ENCODE peak calls at places on chromosomes 11 and 22, in five cellular contexts. One of them, this sample, is unnamed.

GRCh38 chr11:75425422-75425821 is 7.6 kb downstream of the KLHL35 start:
- DNase-seq in tibial nerve: no peak
- DNase-seq in transverse colon: no peak
- DNase-seq in thyroid gland: no peak
- DNase-seq in suprapubic skin: no peak
- DNase-seq in this sample: no peak

GRCh38 chr22:26536056-26536761 is 23.9 kb upstream of the TFIP11 start:
- DNase-seq in tibial nerve: no peak
- DNase-seq in transverse colon: no peak
- DNase-seq in thyroid gland: no peak
- DNase-seq in suprapubic skin: no peak
- DNase-seq in this sample: peak

GRCh38 chr11:32829680-32830412 is at the start of gene PRRG4:
- DNase-seq in tibial nerve: peak
- DNase-seq in transverse colon: peak
- DNase-seq in thyroid gland: peak
- DNase-seq in suprapubic skin: no peak
- DNase-seq in this sample: peak

GRCh38 chr11:92894197-92894596 is 75.3 kb upstream of the MTNR1B start:
- DNase-seq in tibial nerve: no peak
- DNase-seq in transverse colon: no peak
- DNase-seq in thyroid gland: no peak
- DNase-seq in suprapubic skin: no peak
- DNase-seq in this sample: no peak

GRCh38 chr11:33045551-33046255 is 6.3 kb downstream of the TCP11L1 start:
- DNase-seq in tibial nerve: no peak
- DNase-seq in transverse colon: peak
- DNase-seq in thyroid gland: no peak
- DNase-seq in suprapubic skin: no peak
- DNase-seq in this sample: no peak

GRCh38 chr22:36606114-36606513 is 77.1 kb upstream of the EIF3D start:
- DNase-seq in tibial nerve: no peak
- DNase-seq in transverse colon: no peak
- DNase-seq in thyroid gland: peak
- DNase-seq in suprapubic skin: no peak
- DNase-seq in this sample: no peak

GRCh38 chr11:46724088-46724487 is 5.1 kb downstream of the F2 start:
- DNase-seq in tibial nerve: no peak
- DNase-seq in transverse colon: no peak
- DNase-seq in thyroid gland: no peak
- DNase-seq in suprapubic skin: no peak
- DNase-seq in this sample: no peak

GRCh38 chr11:7251487-7251835 is 243 bp upstream of the SYT9 start:
- DNase-seq in tibial nerve: no peak
- DNase-seq in transverse colon: no peak
- DNase-seq in thyroid gland: no peak
- DNase-seq in suprapubic skin: no peak
- DNase-seq in this sample: no peak

GRCh38 chr11:75536786-75537629 is 11.3 kb upstream of the GDPD5 start:
- DNase-seq in tibial nerve: no peak
- DNase-seq in transverse colon: no peak
- DNase-seq in thyroid gland: no peak
- DNase-seq in suprapubic skin: no peak
- DNase-seq in this sample: peak

GRCh38 chr11:74681686-74682651 is 49.3 kb downstream of the CHRDL2 start:
- DNase-seq in tibial nerve: no peak
- DNase-seq in transverse colon: peak
- DNase-seq in thyroid gland: peak
- DNase-seq in suprapubic skin: peak
- DNase-seq in this sample: no peak

GRCh38 chr11:68141247-68142027 is 20.2 kb upstream of the CHKA start:
- DNase-seq in tibial nerve: no peak
- DNase-seq in transverse colon: no peak
- DNase-seq in thyroid gland: no peak
- DNase-seq in suprapubic skin: peak
- DNase-seq in this sample: no peak

GRCh38 chr11:57469268-57469667 is 8.9 kb downstream of the RTN4RL2 start:
- DNase-seq in tibial nerve: no peak
- DNase-seq in transverse colon: no peak
- DNase-seq in thyroid gland: no peak
- DNase-seq in suprapubic skin: no peak
- DNase-seq in this sample: no peak

GRCh38 chr11:12761029-12761428 is 86.8 kb downstream of the TEAD1 start:
- DNase-seq in tibial nerve: no peak
- DNase-seq in transverse colon: no peak
- DNase-seq in thyroid gland: no peak
- DNase-seq in suprapubic skin: no peak
- DNase-seq in this sample: no peak

GRCh38 chr11:107563702-107564101 is 1.8 kb downstream of the ALKBH8 start:
- DNase-seq in tibial nerve: no peak
- DNase-seq in transverse colon: peak
- DNase-seq in thyroid gland: peak
- DNase-seq in suprapubic skin: no peak
- DNase-seq in this sample: no peak

GRCh38 chr11:88484873-88485621 is 147.5 kb upstream of the CTSC start:
- DNase-seq in tibial nerve: no peak
- DNase-seq in transverse colon: peak
- DNase-seq in thyroid gland: no peak
- DNase-seq in suprapubic skin: no peak
- DNase-seq in this sample: no peak

GRCh38 chr22:27881404-27881803 is 37.7 kb downstream of the PITPNB start:
- DNase-seq in tibial nerve: no peak
- DNase-seq in transverse colon: peak
- DNase-seq in thyroid gland: peak
- DNase-seq in suprapubic skin: no peak
- DNase-seq in this sample: no peak

GRCh38 chr11:108754901-108755625 is 90.2 kb downstream of the DDX10 start:
- DNase-seq in tibial nerve: peak
- DNase-seq in transverse colon: no peak
- DNase-seq in thyroid gland: no peak
- DNase-seq in suprapubic skin: no peak
- DNase-seq in this sample: no peak

GRCh38 chr11:63682045-63682915 is 980 bp downstream of the RTN3 start:
- DNase-seq in tibial nerve: no peak
- DNase-seq in transverse colon: peak
- DNase-seq in thyroid gland: peak
- DNase-seq in suprapubic skin: no peak
- DNase-seq in this sample: no peak

GRCh38 chr11:2518112-2518982 is 73.5 kb downstream of the KCNQ1 start:
- DNase-seq in tibial nerve: peak
- DNase-seq in transverse colon: peak
- DNase-seq in thyroid gland: peak
- DNase-seq in suprapubic skin: peak
- DNase-seq in this sample: no peak

GRCh38 chr11:47858169-47858543 is 10.0 kb upstream of the NUP160 start:
- DNase-seq in tibial nerve: no peak
- DNase-seq in transverse colon: no peak
- DNase-seq in thyroid gland: peak
- DNase-seq in suprapubic skin: no peak
- DNase-seq in this sample: peak

GRCh38 chr11:112830255-112830654 is 131.0 kb upstream of the NCAM1 start:
- DNase-seq in tibial nerve: no peak
- DNase-seq in transverse colon: no peak
- DNase-seq in thyroid gland: no peak
- DNase-seq in suprapubic skin: no peak
- DNase-seq in this sample: no peak

GRCh38 chr11:102061276-102061675 is 14.0 kb downstream of the CFAP300 start:
- DNase-seq in tibial nerve: no peak
- DNase-seq in transverse colon: no peak
- DNase-seq in thyroid gland: no peak
- DNase-seq in suprapubic skin: no peak
- DNase-seq in this sample: no peak

GRCh38 chr11:115500547-115501503 is 3.4 kb downstream of the CADM1 start:
- DNase-seq in tibial nerve: no peak
- DNase-seq in transverse colon: no peak
- DNase-seq in thyroid gland: no peak
- DNase-seq in suprapubic skin: no peak
- DNase-seq in this sample: no peak

GRCh38 chr11:1228921-1229451 is 6.1 kb downstream of the MUC5B start:
- DNase-seq in tibial nerve: no peak
- DNase-seq in transverse colon: peak
- DNase-seq in thyroid gland: no peak
- DNase-seq in suprapubic skin: peak
- DNase-seq in this sample: no peak

GRCh38 chr22:31154975-31155374 is 5.0 kb upstream of the RNF185 start:
- DNase-seq in tibial nerve: no peak
- DNase-seq in transverse colon: no peak
- DNase-seq in thyroid gland: no peak
- DNase-seq in suprapubic skin: no peak
- DNase-seq in this sample: no peak

GRCh38 chr11:75199412-75199955 is 41.1 kb upstream of the TPBGL start:
- DNase-seq in tibial nerve: no peak
- DNase-seq in transverse colon: no peak
- DNase-seq in thyroid gland: no peak
- DNase-seq in suprapubic skin: no peak
- DNase-seq in this sample: no peak

GRCh38 chr11:92845390-92846185 is 123.9 kb upstream of the MTNR1B start:
- DNase-seq in tibial nerve: no peak
- DNase-seq in transverse colon: no peak
- DNase-seq in thyroid gland: no peak
- DNase-seq in suprapubic skin: no peak
- DNase-seq in this sample: no peak

DNA sequence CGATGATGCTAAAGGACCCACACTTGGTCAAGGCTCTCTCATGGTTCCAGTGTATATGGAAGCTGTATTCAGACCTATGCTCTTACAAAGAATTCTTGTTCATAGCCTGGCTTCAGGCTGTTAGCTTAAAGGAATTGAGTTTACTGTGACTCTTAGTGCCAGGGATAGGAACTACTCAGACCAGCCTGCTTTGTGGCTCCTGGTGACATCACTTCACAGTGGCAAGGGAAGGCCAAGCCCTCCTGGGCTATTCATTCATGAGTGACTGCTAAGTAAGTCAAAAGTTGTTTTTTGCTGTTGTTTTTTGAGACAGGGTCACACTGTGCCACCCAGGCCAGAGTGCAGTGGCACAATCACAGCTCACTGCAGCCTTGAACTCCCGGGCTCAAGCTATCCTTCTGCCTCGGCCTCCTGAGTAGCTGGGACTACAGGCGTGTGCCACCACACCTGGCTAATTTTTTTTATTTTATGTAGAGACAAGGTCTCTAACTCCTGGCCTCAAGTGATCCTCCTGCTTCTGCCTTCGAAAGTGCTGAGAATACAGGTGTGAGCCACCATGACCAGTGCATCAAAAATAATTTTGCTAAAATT is 9.6 kb downstream of the ART5 start:
- DNase-seq in tibial nerve: no peak
- DNase-seq in transverse colon: no peak
- DNase-seq in thyroid gland: no peak
- DNase-seq in suprapubic skin: no peak
- DNase-seq in this sample: no peak
- TF ChIP-seq POLR2A in tibial nerve: no peak
- TF ChIP-seq POLR2A in transverse colon: no peak
- TF ChIP-seq POLR2A in thyroid gland: no peak
- TF ChIP-seq POLR2A in suprapubic skin: no peak
- TF ChIP-seq POLR2A in this sample: no peak

GRCh38 chr22:39013923-39014722 is at the start of gene APOBEC3C:
- DNase-seq in tibial nerve: peak
- DNase-seq in transverse colon: peak
- DNase-seq in thyroid gland: peak
- DNase-seq in suprapubic skin: peak
- DNase-seq in this sample: peak
- TF ChIP-seq POLR2A in tibial nerve: peak
- TF ChIP-seq POLR2A in transverse colon: peak
- TF ChIP-seq POLR2A in thyroid gland: peak
- TF ChIP-seq POLR2A in suprapubic skin: no peak
- TF ChIP-seq POLR2A in this sample: peak

DNA sequence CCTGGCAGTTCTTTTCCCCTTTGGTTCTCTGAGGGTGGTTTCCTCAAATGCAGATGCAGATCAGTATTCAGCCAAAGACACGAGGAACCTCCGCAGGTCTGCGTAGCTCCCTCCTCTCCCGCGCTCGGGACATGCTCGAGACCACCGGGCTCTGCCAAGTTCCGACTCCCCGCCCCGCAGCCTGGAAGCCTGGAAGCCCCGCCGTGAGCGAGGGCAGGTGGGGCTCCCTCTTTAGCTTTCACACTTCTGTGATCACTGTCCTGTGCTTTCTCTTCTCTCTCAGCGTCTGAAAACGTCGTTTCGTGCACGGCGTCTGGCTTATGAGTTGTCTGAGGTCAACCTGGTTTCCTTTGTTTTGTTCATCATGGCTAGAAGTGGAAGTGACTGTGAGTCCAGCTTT is 26.6 kb downstream of the ZBED4 start:
- DNase-seq in tibial nerve: no peak
- DNase-seq in transverse colon: peak
- DNase-seq in thyroid gland: peak
- DNase-seq in suprapubic skin: no peak
- DNase-seq in this sample: no peak
- TF ChIP-seq POLR2A in tibial nerve: no peak
- TF ChIP-seq POLR2A in transverse colon: no peak
- TF ChIP-seq POLR2A in thyroid gland: no peak
- TF ChIP-seq POLR2A in suprapubic skin: no peak
- TF ChIP-seq POLR2A in this sample: no peak

GRCh38 chr11:71265559-71266092 is 13.2 kb upstream of the SHANK2 start:
- DNase-seq in tibial nerve: no peak
- DNase-seq in transverse colon: no peak
- DNase-seq in thyroid gland: no peak
- DNase-seq in suprapubic skin: peak
- DNase-seq in this sample: no peak

GRCh38 chr11:71268706-71269321 is 16.4 kb upstream of the SHANK2 start:
- DNase-seq in tibial nerve: no peak
- DNase-seq in transverse colon: no peak
- DNase-seq in thyroid gland: no peak
- DNase-seq in suprapubic skin: peak
- DNase-seq in this sample: no peak

GRCh38 chr11:71267807-71268421 is 15.5 kb upstream of the SHANK2 start:
- DNase-seq in tibial nerve: no peak
- DNase-seq in transverse colon: no peak
- DNase-seq in thyroid gland: no peak
- DNase-seq in suprapubic skin: peak
- DNase-seq in this sample: no peak

GRCh38 chr11:71263391-71263790 is 11.0 kb upstream of the SHANK2 start:
- DNase-seq in tibial nerve: no peak
- DNase-seq in transverse colon: no peak
- DNase-seq in thyroid gland: no peak
- DNase-seq in suprapubic skin: no peak
- DNase-seq in this sample: no peak

DNA sequence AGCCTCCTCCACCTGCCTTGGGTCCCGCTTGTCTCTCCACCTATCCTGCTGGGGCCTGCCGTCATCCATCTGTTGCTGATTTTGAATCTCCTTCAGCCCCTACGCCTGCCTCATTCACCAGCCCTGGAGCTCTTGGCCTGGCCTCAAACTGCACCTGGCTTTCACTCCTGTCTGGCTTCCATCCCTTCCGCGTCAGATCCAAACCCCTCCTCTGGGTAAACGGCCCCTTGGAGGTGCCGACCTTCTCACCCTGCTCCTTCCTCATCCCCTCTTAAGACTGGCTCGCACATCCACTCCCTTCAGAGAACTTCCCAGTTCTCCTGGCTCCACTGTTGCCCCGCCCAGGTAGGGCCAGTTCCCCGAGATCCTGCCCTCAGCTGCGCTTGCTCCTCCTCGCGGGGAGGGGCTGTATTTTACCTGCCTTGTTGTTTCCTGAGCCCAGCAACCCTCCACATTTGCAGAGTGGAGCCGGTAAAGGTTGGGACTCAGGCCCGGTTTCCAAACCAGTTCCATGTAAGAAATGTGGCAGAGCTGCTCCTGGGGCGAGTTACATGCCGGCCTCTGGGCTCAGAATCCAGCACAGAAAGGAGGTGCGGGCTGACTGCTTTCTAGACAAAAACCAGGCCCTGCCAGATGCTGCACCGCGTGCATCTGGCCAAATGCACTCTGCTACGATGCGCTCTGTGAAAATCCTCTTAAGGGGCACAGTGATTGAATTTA is 13.9 kb upstream of the SHANK2 start:
- DNase-seq in tibial nerve: no peak
- DNase-seq in transverse colon: peak
- DNase-seq in thyroid gland: no peak
- DNase-seq in suprapubic skin: peak
- DNase-seq in this sample: no peak
- TF ChIP-seq POLR2A in tibial nerve: no peak
- TF ChIP-seq POLR2A in transverse colon: no peak
- TF ChIP-seq POLR2A in thyroid gland: no peak
- TF ChIP-seq POLR2A in suprapubic skin: no peak
- TF ChIP-seq POLR2A in this sample: no peak